ENCODE peak calls at places on chromosomes 6 and 20, in seven cellular contexts. L, Q, S, H, C, P and X are unnamed samples.

GRCh38 chr6:149127212-149127611 is 190.3 kb upstream of the TAB2 start:
- DNase-seq in L (no peak), H (no peak), S (no peak), Q (no peak), P (no peak), C (no peak), X (no peak)

GRCh38 chr6:98944598-98945011 is 3.1 kb downstream of the FBXL4 start:
- DNase-seq in S (no peak), L (no peak), P (peak; percentile 90), H (no peak), C (no peak), Q (no peak), X (no peak)

GRCh38 chr20:1876975-1877603 is 18.1 kb upstream of the SIRPA start:
- DNase-seq in Q (no peak), L (no peak), C (no peak), S (no peak), H (no peak), P (no peak), X (no peak)

GRCh38 chr6:42790549-42791181 is 8.8 kb downstream of the BICRAL start:
- DNase-seq in P (no peak), L (no peak), H (no peak), C (no peak), S (no peak), Q (no peak), X (no peak)

GRCh38 chr20:44715495-44716308 is 533 bp downstream of the CCN5 start:
- DNase-seq in Q (no peak), H (no peak), S (no peak), C (no peak), P (no peak), L (peak; percentile 52), X (no peak)

GRCh38 chr20:7348253-7348652 is 580.8 kb downstream of the BMP2 start:
- DNase-seq in H (no peak), P (no peak), L (no peak), Q (no peak), C (no peak), S (no peak), X (no peak)

GRCh38 chr6:71028877-71029252 is 72.0 kb upstream of the B3GAT2 start:
- DNase-seq in P (no peak), Q (no peak), S (no peak), H (no peak), L (no peak), C (no peak), X (no peak)

GRCh38 chr6:102389994-102390393 is 996.5 kb downstream of the GRIK2 start:
- DNase-seq in S (no peak), L (peak; percentile 57), Q (no peak), P (no peak), C (no peak), H (no peak), X (no peak)

GRCh38 chr6:25753079-25753478 is 1.5 kb upstream of the SLC17A4 start:
- DNase-seq in Q (no peak), C (no peak), L (no peak), S (no peak), H (no peak), P (no peak), X (no peak)

GRCh38 chr6:106574729-106575458 is 54.4 kb downstream of the RTN4IP1 start:
- DNase-seq in P (peak; percentile 77), L (no peak), Q (peak; percentile 73), C (no peak), H (no peak), S (peak; percentile 55), X (no peak)

GRCh38 chr6:89984926-89985743 is 90.9 kb downstream of the GJA10 start:
- DNase-seq in L (peak; percentile 72), C (peak; percentile 66), P (no peak), H (no peak), S (peak; percentile 37), Q (no peak), X (no peak)

GRCh38 chr6:127100510-127101140 is 17.8 kb upstream of the RSPO3 start:
- DNase-seq in Q (no peak), C (no peak), P (no peak), S (no peak), L (no peak), H (no peak), X (no peak)

DNA sequence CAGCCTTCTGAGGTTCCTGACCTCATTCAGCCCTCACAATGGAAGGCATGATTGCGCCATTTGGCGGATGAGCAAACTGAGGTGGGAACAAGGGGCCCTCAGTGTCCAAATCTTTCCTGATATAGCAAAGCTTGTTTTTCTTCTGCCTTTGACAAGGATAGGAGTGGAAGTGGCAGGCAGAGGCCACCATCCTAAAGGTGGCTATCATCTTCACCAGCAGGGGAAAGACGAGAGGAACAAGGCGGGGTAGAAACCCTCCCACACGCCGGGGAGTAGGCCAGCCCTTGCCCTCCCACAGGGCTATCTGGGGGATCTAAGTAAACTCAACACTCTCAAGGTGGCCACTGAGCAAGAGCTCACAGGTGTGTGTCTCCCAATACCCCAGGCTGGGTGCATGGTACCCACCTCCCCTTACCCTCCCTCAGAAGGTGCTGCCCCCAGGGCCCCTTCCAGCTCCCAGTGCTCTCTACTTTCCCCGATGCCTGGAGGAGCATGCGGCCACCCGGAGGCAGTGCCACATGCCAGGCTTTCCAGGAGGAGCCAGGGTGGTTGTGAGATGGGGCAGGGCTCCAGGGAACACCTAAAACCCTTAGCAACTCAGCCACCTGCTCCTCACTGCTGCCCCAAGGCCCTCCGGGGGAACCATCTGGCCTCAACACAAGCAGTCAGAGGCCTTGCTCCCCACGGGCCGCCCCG is 11.2 kb downstream of the SPDEF start:
- DNase-seq in Q (no peak), C (no peak), P (no peak), L (no peak), H (no peak), S (no peak), X (no peak)
- TF ChIP-seq POLR2AphosphoS5 in Q (no peak), C (no peak), P (no peak), L (no peak), H (no peak), S (no peak), X (no peak)

GRCh38 chr6:101226677-101227135 is 166.8 kb upstream of the GRIK2 start:
- DNase-seq in H (peak; percentile 4), P (peak; percentile 20), L (no peak), Q (peak; percentile 32), C (no peak), S (no peak), X (no peak)
- TF ChIP-seq CTCF in H (no peak), P (peak; percentile 54), L (no peak), Q (peak; percentile 35), C (no peak), S (no peak), X (no peak)

GRCh38 chr20:35791823-35792222 is 20.0 kb downstream of the PHF20 start:
- DNase-seq in Q (no peak), S (no peak), P (no peak), L (no peak), C (no peak), H (peak; percentile 67), X (no peak)
- TF ChIP-seq POLR2AphosphoS5 in Q (no peak), S (no peak), P (no peak), L (peak; percentile 33), C (no peak), H (no peak), X (no peak)

GRCh38 chr6:56022678-56023077 is 147.3 kb upstream of the BMP5 start:
- DNase-seq in Q (no peak), P (no peak), S (no peak), H (no peak), L (no peak), C (no peak), X (no peak)

GRCh38 chr6:56023829-56024228 is 148.4 kb upstream of the BMP5 start:
- DNase-seq in S (no peak), Q (no peak), C (no peak), H (no peak), L (no peak), P (no peak), X (no peak)

GRCh38 chr6:56024931-56025330 is 149.5 kb upstream of the BMP5 start:
- DNase-seq in C (no peak), Q (no peak), L (no peak), P (no peak), H (no peak), S (no peak), X (no peak)

GRCh38 chr6:56025785-56026184 is 150.4 kb upstream of the BMP5 start:
- DNase-seq in P (no peak), S (no peak), H (no peak), C (no peak), Q (no peak), L (no peak), X (no peak)

DNA sequence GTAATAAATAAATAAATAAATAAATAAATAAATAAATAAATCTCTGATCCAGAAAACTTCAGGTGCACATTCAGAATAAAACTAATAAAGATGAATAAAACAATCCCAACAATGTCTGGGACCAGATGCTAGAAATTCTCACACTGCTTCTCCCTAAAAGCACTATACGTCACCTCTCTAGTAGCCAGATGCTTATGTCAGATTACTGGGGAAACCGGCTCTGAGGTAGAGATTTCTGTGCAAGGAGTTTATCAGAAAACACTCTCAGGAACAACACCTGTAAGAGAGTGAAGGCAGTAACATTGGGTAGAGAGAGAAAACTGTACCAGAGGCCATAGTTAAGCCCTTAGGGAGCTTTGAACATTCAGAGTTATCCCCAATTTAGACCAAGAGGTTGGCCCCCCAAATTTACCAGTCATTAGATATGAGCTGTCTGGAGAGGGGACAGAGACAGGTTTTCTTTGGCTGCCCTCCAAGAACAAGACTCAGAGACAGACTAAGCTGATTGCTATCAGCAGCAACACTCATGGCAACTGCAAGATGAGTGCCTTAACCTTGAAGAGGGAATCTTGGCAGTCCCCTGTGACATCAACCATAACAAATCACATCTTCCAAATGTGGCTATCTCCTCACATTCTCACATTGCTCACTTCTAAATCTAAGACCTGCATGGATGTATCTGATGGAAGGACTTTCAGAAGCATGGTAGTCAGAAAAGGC is 151.2 kb upstream of the BMP5 start:
- DNase-seq in C (no peak), H (no peak), S (no peak), P (no peak), L (no peak), Q (no peak), X (no peak)
- TF ChIP-seq CTCF in C (no peak), H (no peak), S (no peak), P (no peak), L (no peak), Q (no peak), X (no peak)